ENCODE peak calls at places on chromosomes 16 and 17, in eight cellular contexts. I, W, X, S, D, V, F and A are unnamed samples.
A peak's percentile ranks its signal among the peaks of the same experiment; 100 is the strongest.

GRCh38 chr17:71632328-71632727 is 488.5 kb upstream of the SOX9 start:
- DNase-seq in F (peak; percentile 41), X (peak; percentile 5), W (no peak), I (no peak), V (no peak), D (no peak), S (no peak), A (no peak)

GRCh38 chr17:77442976-77443742 is 302.4 kb downstream of the SEC14L1 start:
- DNase-seq in F (no peak), W (no peak), I (no peak), X (no peak), S (no peak), V (no peak), D (no peak), A (no peak)

GRCh38 chr17:59671386-59671785 is 35.8 kb downstream of the PTRH2 start:
- DNase-seq in I (no peak), V (no peak), F (peak; percentile 20), X (no peak), S (no peak), W (no peak), D (no peak), A (no peak)

GRCh38 chr17:62892870-62893338 is 73.1 kb upstream of the TANC2 start:
- DNase-seq in W (no peak), S (no peak), F (peak; percentile 93), X (peak; percentile 75), D (no peak), V (no peak), I (peak; percentile 76), A (peak; percentile 80)

GRCh38 chr17:4715071-4715749 is 4.8 kb downstream of the ARRB2 start:
- DNase-seq in W (no peak), D (no peak), X (no peak), V (no peak), I (no peak), F (no peak), S (no peak), A (no peak)

GRCh38 chr17:79811036-79811887 is 14.4 kb upstream of the CBX8 start:
- DNase-seq in X (no peak), W (peak; percentile 72), D (no peak), S (no peak), V (no peak), F (no peak), I (no peak), A (no peak)

GRCh38 chr16:19722981-19723380 is 4.9 kb downstream of the IQCK start:
- DNase-seq in V (no peak), D (no peak), S (no peak), F (no peak), X (no peak), W (no peak), I (no peak), A (no peak)

GRCh38 chr17:78828470-78829185 is 12.0 kb downstream of the USP36 start:
- DNase-seq in F (peak; percentile 78), I (no peak), W (no peak), D (no peak), V (no peak), X (peak; percentile 40), S (no peak), A (no peak)

GRCh38 chr17:40646791-40647548 is 648 bp downstream of the SMARCE1 start:
- DNase-seq in F (peak; percentile 43), I (peak; percentile 29), D (no peak), W (peak; percentile 73), V (no peak), S (peak; percentile 12), X (peak; percentile 63), A (no peak)

GRCh38 chr16:4389051-4389955 is 17.7 kb downstream of the VASN start:
- DNase-seq in W (no peak), I (no peak), F (no peak), D (no peak), S (peak; percentile 10), X (no peak), V (no peak), A (no peak)

GRCh38 chr16:73878616-73879015 is 418.0 kb upstream of the PSMD7 start:
- DNase-seq in W (peak; percentile 29), I (no peak), F (peak; percentile 76), V (no peak), X (peak; percentile 84), D (no peak), S (no peak), A (peak; percentile 29)
- TF ChIP-seq CTCF in W (peak; percentile 68), I (no peak), F (peak; percentile 67), V (no peak), X (peak; percentile 61), D (peak; percentile 55), S (peak; percentile 39), A (peak; percentile 78)

DNA sequence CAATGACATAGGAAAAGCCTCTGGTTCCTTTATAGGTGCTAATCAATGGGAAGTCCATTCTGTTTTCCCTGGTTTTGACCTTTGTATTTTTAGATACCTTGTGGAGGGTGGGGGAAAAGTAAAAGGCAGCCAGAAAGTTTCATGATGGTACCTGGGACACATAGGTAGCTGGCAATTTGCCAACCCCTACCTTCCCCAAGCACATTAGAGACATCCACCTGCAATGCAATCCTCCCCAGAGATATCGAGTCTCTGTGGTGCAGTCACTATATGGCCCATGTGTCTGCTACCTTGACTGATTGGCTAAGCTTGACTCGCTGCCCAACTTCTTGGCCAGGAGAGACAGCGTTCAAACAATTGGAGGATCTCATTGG is 86.4 kb downstream of the IRX3 start:
- DNase-seq in V (no peak), W (no peak), I (no peak), D (no peak), F (no peak), S (no peak), X (no peak), A (no peak)
- H3K4me3 ChIP-seq in V (no peak overlapping the region), W (no peak overlapping the region), I (no peak overlapping the region), D (no peak overlapping the region), F (no peak overlapping the region), S (no peak overlapping the region), X (no peak overlapping the region), A (no peak overlapping the region)

DNA sequence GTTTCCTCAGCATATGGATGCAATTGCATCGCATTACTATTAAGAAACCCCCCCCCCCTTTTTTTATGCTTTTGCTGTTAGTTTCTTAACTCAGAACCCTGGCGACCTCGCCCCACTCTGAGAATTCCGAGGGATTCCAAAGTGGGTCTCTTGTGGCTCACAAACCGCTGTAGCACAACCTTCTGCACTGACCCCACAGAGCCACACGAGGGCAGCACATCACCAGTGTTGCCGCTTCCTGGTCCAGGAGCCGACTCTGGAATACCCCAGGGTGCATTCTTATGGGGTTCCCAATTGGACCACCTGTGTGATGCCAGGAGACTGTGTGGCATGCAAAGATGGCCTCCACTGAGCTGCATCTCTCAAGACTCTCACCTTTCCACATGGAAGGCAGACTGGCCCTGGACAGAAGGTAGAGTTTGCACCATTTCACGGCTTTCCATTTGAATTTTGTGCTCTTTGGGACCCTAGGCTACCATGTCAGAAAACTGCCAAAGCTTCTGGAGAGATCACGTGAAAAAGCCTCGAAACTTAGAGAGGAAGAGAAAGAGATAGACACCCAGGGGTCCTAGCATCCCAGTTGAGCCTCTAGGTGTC is 432.7 kb upstream of the ASIC2 start:
- DNase-seq in V (no peak), F (peak; percentile 17), D (no peak), X (peak; percentile 27), S (peak; percentile 42), W (peak; percentile 29), I (peak; percentile 30), A (no peak)
- TF ChIP-seq CTCF in V (no peak), F (peak; percentile 58), D (no peak), X (peak; percentile 65), S (peak; percentile 56), W (peak; percentile 84), I (peak; percentile 27), A (peak; percentile 86)

GRCh38 chr17:48995332-48995870 is 1.8 kb upstream of the IGF2BP1 start:
- DNase-seq in V (no peak), X (no peak), D (no peak), F (no peak), W (peak; percentile 24), I (no peak), S (no peak), A (no peak)
- H3K4me3 ChIP-seq in V (no peak overlapping the region), X (peak overlapping the region; percentile 66), D (no peak overlapping the region), F (peak overlapping the region; percentile 93), W (peak overlapping the region; percentile 83), I (no peak overlapping the region), S (no peak overlapping the region), A (no peak overlapping the region)

DNA sequence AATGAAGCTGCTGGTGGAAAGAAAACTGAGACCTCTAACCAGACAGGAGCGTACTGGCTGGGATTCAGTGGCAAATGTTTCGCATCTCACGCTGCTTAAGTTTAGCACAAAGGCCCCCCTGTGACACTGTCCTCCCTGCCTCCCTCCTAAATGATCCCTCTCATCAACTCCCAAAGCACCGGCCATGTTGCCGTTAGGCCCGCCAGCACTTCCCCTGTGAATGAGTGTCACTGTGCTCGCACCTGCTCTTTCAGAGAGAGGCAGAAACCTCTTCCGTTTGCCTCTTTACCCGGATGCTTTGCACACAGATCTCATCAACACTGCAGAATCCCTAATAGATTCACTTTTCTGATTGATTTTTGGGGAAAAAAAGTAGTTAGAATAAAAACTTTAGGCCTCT is 26.5 kb downstream of the MBTPS1 start:
- DNase-seq in I (no peak), D (no peak), S (no peak), W (no peak), F (no peak), X (no peak), V (no peak), A (no peak)
- TF ChIP-seq CTCF in I (no peak), D (no peak), S (no peak), W (no peak), F (no peak), X (no peak), V (no peak), A (no peak)